ENCODE peak calls at places on chromosomes 7 and 10, in four cellular contexts. V, Q, K and H are unnamed samples.
A peak's percentile ranks its signal among the peaks of the same experiment; 100 is the strongest.

GRCh38 chr7:46135561-46135960 is 214.5 kb upstream of the IGFBP3 start:
- DNase-seq in V (no peak), Q (no peak), K (no peak), H (no peak)

GRCh38 chr10:132306951-132307751 is 599 bp downstream of the STK32C start:
- DNase-seq in V (no peak), Q (peak; percentile 30), K (peak; percentile 34), H (peak; percentile 83)

GRCh38 chr10:69392481-69393000 is 24.2 kb downstream of the TACR2 start:
- DNase-seq in V (peak; percentile 69), Q (peak; percentile 61), K (peak; percentile 80), H (peak; percentile 74)

GRCh38 chr7:2709553-2710165 is 21.7 kb downstream of the AMZ1 start:
- DNase-seq in V (peak; percentile 32), Q (no peak), K (peak; percentile 64), H (no peak)

GRCh38 chr10:58081353-58081752 is 186.3 kb downstream of the IPMK start:
- DNase-seq in V (no peak), Q (no peak), K (no peak), H (no peak)

GRCh38 chr7:27723086-27723485 is 16.9 kb upstream of the TAX1BP1 start:
- DNase-seq in V (no peak), Q (peak; percentile 34), K (peak; percentile 7), H (no peak)

GRCh38 chr7:74097937-74098614 is 14.5 kb downstream of the LIMK1 start:
- DNase-seq in V (no peak), Q (no peak), K (no peak), H (no peak)

GRCh38 chr10:101828734-101829551 is 10.7 kb upstream of the OGA start:
- DNase-seq in V (no peak), Q (no peak), K (no peak), H (no peak)

GRCh38 chr10:7512487-7512886 is 101.7 kb upstream of the SFMBT2 start:
- DNase-seq in V (no peak), Q (no peak), K (no peak), H (no peak)

GRCh38 chr10:44517635-44518034 is 132.7 kb upstream of the CXCL12 start:
- DNase-seq in V (no peak), Q (no peak), K (no peak), H (no peak)

GRCh38 chr10:57657164-57657765 is 610.4 kb downstream of the IPMK start:
- DNase-seq in V (peak; percentile 18), Q (peak; percentile 48), K (peak; percentile 53), H (peak; percentile 18)

GRCh38 chr10:86155034-86155656 is 211.4 kb downstream of the GRID1 start:
- DNase-seq in V (no peak), Q (no peak), K (no peak), H (no peak)

GRCh38 chr7:139830779-139831498 is 1.9 kb downstream of the TBXAS1 start:
- DNase-seq in V (peak; percentile 7), Q (no peak), K (no peak), H (no peak)

GRCh38 chr7:112868609-112869008 is 78.4 kb upstream of the TMEM168 start:
- DNase-seq in V (no peak), Q (no peak), K (no peak), H (no peak)

GRCh38 chr10:70283445-70284399 is at the start of gene NPFFR1:
- DNase-seq in V (no peak), Q (no peak), K (no peak), H (no peak)

GRCh38 chr7:157877298-157877840 is 540.6 kb downstream of the DNAJB6 start:
- DNase-seq in V (no peak), Q (no peak), K (no peak), H (no peak)